ENCODE peak calls at places on chromosomes 2 and 18, in five cellular contexts. U, D, J, F and I are unnamed samples.

GRCh38 chr2:217837001-217837491 is 165.7 kb downstream of the TNS1 start:
- DNase-seq in U (no peak), J (no peak), F (no peak), D (peak), I (no peak)

GRCh38 chr2:52686935-52687334 is 1080.7 kb upstream of the CHAC2 start:
- DNase-seq in J (no peak), F (no peak), D (no peak), U (no peak), I (no peak)

GRCh38 chr2:158828378-158829136 is 33.4 kb downstream of the DAPL1 start:
- DNase-seq in U (no peak), J (no peak), D (no peak), F (no peak), I (peak)

GRCh38 chr2:231925303-231926179 is 655 bp downstream of the NPPC start:
- DNase-seq in D (peak), J (peak), F (peak), U (peak), I (peak)

GRCh38 chr2:160482673-160483072 is 10.9 kb downstream of the RBMS1 start:
- DNase-seq in J (no peak), F (no peak), D (no peak), U (no peak), I (no peak)

GRCh38 chr2:10508038-10508437 is 59.9 kb upstream of the ODC1 start:
- DNase-seq in J (no peak), F (no peak), D (no peak), U (no peak), I (no peak)

GRCh38 chr2:217331577-217332139 is 471.8 kb upstream of the TNP1 start:
- DNase-seq in U (no peak), D (peak), F (no peak), J (peak), I (peak)

GRCh38 chr2:240232961-240233890 is 92.8 kb upstream of the OTOS start:
- DNase-seq in U (peak), D (peak), F (peak), J (peak), I (peak)

GRCh38 chr2:145095641-145096435 is 575.9 kb upstream of the ZEB2 start:
- DNase-seq in J (no peak), D (no peak), U (no peak), F (no peak), I (no peak)

GRCh38 chr2:207422307-207422960 is 107.3 kb upstream of the CREB1 start:
- DNase-seq in J (no peak), U (no peak), F (no peak), D (no peak), I (no peak)

GRCh38 chr2:50613161-50613560 is 418.8 kb downstream of the NRXN1 start:
- DNase-seq in D (no peak), U (no peak), J (no peak), F (no peak), I (no peak)

GRCh38 chr2:205706769-205707375 is 24.6 kb downstream of the NRP2 start:
- DNase-seq in D (no peak), U (peak), J (no peak), F (peak), I (peak)

GRCh38 chr18:48575658-48576453 is 37.0 kb downstream of the CTIF start:
- DNase-seq in D (no peak), J (no peak), U (no peak), F (no peak), I (no peak)

GRCh38 chr2:114940785-114941458 is 498.5 kb downstream of the DPP10 start:
- DNase-seq in F (no peak), J (no peak), D (no peak), U (no peak), I (no peak)

GRCh38 chr18:45686892-45687611 is 36.9 kb upstream of the SLC14A1 start:
- DNase-seq in J (no peak), U (peak), F (peak), D (no peak), I (no peak)

GRCh38 chr2:26001743-26002341 is 19.5 kb upstream of the KIF3C start:
- DNase-seq in U (peak), D (no peak), F (no peak), J (no peak), I (peak)

GRCh38 chr2:160431441-160431840 is 62.2 kb downstream of the RBMS1 start:
- DNase-seq in U (peak), J (no peak), D (no peak), F (no peak), I (no peak)

GRCh38 chr2:219676586-219676985 is 49.2 kb downstream of the SLC4A3 start:
- DNase-seq in J (no peak), U (no peak), D (no peak), F (no peak), I (no peak)

GRCh38 chr2:10466801-10467200 is 18.7 kb upstream of the ODC1 start:
- DNase-seq in U (no peak), J (no peak), D (no peak), F (no peak), I (no peak)

GRCh38 chr18:48167901-48168300 is 237.4 kb upstream of the SMAD2 start:
- DNase-seq in D (no peak), J (no peak), U (no peak), F (no peak), I (no peak)

GRCh38 chr2:6372317-6372903 is 493.3 kb downstream of the CMPK2 start:
- DNase-seq in F (no peak), J (no peak), D (no peak), U (no peak), I (no peak)
- TF ChIP-seq POLR2AphosphoS5 in F (no peak), J (no peak), D (no peak), U (no peak), I (no peak)

DNA sequence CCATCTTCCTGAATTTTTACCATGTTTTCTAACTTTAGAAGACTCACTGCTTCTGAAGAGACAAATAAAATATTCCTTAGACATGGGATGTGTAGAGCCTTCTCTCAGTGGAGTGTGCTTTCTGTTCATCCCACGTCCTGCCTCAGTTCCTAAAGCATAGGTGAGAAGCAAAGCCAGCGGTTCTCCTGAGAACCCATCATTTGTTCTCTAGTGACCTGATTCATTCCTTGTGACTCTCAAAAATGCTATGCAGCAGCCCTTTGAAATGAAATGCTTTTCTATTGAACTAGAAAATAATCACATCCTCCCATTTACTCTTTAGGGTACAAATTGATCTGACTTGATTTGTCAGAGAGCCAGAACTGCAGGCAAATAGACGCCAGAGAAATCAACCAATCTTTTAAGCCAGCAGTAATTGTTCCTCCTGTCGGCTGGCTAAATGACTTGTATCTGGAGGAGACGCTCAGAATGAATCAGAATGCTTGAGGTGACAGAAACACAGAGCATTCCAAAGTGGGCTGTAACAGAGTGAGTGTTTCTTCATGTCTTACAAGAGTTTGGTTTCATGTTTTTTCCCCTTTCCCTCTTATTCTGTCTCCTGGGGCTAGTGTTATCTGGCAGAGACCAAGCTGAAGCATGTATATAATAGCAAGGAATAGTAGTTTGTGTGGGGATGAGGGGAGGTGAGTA is 81.3 kb upstream of the TMEM178A start:
- DNase-seq in D (no peak), U (no peak), J (no peak), F (no peak), I (no peak)
- TF ChIP-seq POLR2AphosphoS5 in D (no peak), U (no peak), J (no peak), F (no peak), I (no peak)

DNA sequence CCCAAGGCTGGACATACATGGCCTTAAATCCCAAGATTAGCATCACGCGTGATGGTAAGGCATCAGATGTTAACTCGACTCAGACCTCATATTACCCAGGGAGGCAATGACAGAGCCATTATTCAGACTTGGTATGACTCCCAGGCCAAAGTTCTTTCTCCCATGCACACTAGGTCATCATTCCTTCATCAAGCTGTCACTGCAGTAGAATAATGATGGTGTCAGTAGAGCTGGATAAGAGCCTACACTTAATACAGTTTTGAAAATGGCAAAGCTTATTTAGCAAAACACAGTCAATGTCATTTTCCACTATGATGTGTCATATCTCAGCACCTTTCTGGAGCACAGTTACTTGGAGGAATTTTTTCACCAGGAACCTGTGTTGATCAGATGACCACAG is 663.3 kb downstream of the SUCLG1 start:
- DNase-seq in F (no peak), U (no peak), D (no peak), J (no peak), I (no peak)
- TF ChIP-seq POLR2AphosphoS5 in F (no peak), U (no peak), D (no peak), J (no peak), I (no peak)

GRCh38 chr2:136858656-136859055 is 93.3 kb downstream of the THSD7B start:
- DNase-seq in J (no peak), D (no peak), U (no peak), F (no peak), I (no peak)
- TF ChIP-seq POLR2AphosphoS5 in J (no peak), D (no peak), U (no peak), F (no peak), I (no peak)

GRCh38 chr18:63320690-63321265 is 1.2 kb upstream of the BCL2 start:
- DNase-seq in J (no peak), F (peak), U (peak), D (peak), I (peak)
- TF ChIP-seq POLR2AphosphoS5 in J (peak), F (peak), U (peak), D (peak), I (no peak)

DNA sequence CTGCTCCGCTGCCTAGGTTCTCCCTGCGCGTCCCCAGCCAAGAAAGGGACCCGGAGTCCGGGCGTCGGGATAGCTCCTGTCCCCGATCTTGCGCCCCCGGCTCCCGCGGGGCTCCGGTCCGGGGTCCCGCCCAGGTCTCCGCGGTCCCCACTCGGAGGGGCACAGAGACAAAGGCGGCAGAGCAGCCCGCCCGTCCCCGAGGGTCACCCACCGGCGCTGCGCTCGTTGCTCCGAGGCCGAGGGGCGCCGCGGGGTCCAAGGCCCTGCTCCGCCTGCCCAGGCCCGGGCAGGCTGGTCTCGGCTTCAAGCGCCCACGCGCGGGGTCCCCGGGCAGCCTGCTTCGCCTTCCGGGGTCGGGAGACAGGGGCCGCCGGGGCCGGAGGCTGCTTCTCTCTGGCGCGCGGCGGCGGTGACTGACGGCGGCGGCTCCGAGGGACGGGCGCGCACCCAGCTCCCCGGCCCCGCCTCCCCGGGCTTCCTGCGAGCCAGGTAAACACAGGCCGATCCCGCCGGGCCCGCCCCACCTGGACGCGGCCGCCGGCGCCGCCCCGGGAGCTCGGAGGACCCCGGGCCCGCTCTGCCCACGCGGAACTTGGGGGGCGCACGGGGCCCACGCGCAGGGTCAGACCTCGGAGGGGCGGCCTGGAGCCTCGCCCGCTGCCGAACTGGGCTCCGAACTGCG is at the start of gene MBP:
- DNase-seq in U (peak), J (no peak), D (peak), F (peak), I (no peak)
- TF ChIP-seq POLR2AphosphoS5 in U (peak), J (no peak), D (peak), F (no peak), I (no peak)

DNA sequence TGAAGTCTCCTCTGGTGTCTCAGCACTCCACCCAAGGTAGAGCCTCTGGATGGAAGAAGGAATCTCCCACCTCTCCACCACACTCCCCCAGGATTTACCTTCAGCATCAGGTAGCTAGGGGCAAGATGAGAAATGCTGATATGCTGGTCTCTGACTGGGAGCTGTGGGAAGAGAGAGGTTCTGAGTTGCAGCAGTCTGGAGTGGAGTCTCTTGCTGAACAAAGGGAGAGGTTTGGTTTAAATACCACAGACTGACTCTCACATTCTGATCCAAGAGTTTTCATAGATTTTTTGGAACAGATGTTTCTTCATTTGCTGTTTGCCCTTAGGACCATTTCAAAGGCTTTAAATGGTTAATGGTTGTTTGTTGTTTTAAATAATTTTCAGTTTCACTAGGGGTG is 1.1 kb upstream of the CFLAR start:
- DNase-seq in D (no peak), F (no peak), J (no peak), U (no peak), I (peak)
- TF ChIP-seq POLR2AphosphoS5 in D (no peak), F (no peak), J (no peak), U (no peak), I (no peak)

DNA sequence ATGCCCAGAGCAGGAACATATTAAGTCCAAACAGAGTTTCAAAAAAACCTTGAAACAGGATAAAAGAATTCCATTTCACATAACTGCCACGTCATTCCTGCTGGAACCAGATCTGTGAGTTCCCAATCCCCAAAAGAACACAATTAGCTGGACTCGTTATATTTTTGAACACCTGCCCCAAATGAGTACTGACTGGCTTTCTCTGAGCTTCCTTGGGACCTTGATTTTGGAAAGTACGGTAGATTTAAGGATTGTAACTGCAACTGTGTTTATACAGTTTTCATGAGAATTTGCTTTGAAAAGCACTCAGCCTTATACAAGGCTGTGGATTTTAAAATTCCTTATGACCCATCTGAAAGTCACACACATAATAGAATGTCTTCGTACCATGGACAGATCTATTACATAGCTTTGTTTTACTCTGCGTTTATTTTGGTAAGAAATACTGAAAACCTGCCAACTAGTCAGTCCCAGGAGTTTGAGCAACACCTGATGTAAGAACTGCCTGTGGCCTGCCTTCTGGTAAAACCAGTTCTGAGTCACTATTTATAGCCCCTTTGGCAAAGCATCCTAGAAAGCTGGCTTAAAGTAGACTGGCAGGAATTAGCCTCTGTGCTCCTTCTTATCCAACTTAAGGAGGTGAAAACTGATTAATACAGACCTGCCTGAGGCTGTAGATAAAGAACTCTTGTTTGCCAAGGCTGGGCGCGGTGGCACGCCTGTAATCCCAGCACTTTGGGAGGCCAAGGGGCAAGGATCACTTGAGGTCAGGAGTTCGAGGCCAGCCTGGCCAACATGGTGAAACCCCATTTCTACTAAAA is 48.1 kb downstream of the MERTK start:
- DNase-seq in U (no peak), D (peak), F (no peak), J (no peak), I (peak)
- TF ChIP-seq POLR2AphosphoS5 in U (no peak), D (no peak), F (no peak), J (no peak), I (no peak)

GRCh38 chr2:96146151-96146880 is 1.1 kb upstream of the DUSP2 start:
- DNase-seq in F (peak), D (no peak), U (peak), J (no peak), I (no peak)
- TF ChIP-seq POLR2AphosphoS5 in F (peak), D (no peak), U (peak), J (no peak), I (no peak)